ENCODE peak calls at places on chromosomes 12 and 14, in four cellular contexts. One of them, this sample, is unnamed.
A peak's percentile ranks its signal among the peaks of the same experiment; 100 is the strongest.

GRCh38 chr12:107058190-107058589 is 35.2 kb downstream of the CRY1 start:
- DNase-seq in HepG2: no peak
- DNase-seq in K562: no peak
- DNase-seq in HCT116: no peak
- DNase-seq in this sample: no peak

GRCh38 chr12:22396253-22396652 is 61.7 kb upstream of the ST8SIA1 start:
- DNase-seq in HepG2: no peak
- DNase-seq in HCT116: no peak
- DNase-seq in K562: no peak
- DNase-seq in this sample: no peak

GRCh38 chr14:61350427-61350826 is 29.0 kb downstream of the PRKCH start:
- DNase-seq in HCT116: no peak
- DNase-seq in HepG2: no peak
- DNase-seq in K562: no peak
- DNase-seq in this sample: no peak

GRCh38 chr12:128269108-128269713 is 2.2 kb downstream of the TMEM132C start:
- DNase-seq in HepG2: no peak
- DNase-seq in K562: no peak
- DNase-seq in HCT116: no peak
- DNase-seq in this sample: no peak

GRCh38 chr12:24014240-24014639 is 64.8 kb upstream of the SOX5 start:
- DNase-seq in HepG2: no peak
- DNase-seq in K562: no peak
- DNase-seq in HCT116: no peak
- DNase-seq in this sample: no peak

GRCh38 chr14:61502459-61503093 is 181.2 kb downstream of the PRKCH start:
- DNase-seq in K562: no peak
- DNase-seq in HepG2: no peak
- DNase-seq in HCT116: no peak
- DNase-seq in this sample: no peak

GRCh38 chr14:38887696-38888095 is 215.3 kb downstream of the SEC23A start:
- DNase-seq in K562: no peak
- DNase-seq in HCT116: no peak
- DNase-seq in HepG2: no peak
- DNase-seq in this sample: no peak

GRCh38 chr12:6334940-6335450 is 6.9 kb downstream of the TNFRSF1A start:
- DNase-seq in HCT116: no peak
- DNase-seq in HepG2: no peak
- DNase-seq in K562: no peak
- DNase-seq in this sample: no peak

GRCh38 chr14:21070610-21071224 is 613 bp downstream of the ARHGEF40 start:
- DNase-seq in K562: no peak
- DNase-seq in HepG2: peak; percentile 69
- DNase-seq in HCT116: no peak
- DNase-seq in this sample: no peak

GRCh38 chr14:98298481-98299227 is 973.3 kb downstream of the BCL11B start:
- DNase-seq in HepG2: no peak
- DNase-seq in K562: no peak
- DNase-seq in HCT116: no peak
- DNase-seq in this sample: no peak

GRCh38 chr14:83478741-83479140 is 1945.1 kb upstream of the SEL1L start:
- DNase-seq in HCT116: no peak
- DNase-seq in K562: no peak
- DNase-seq in HepG2: no peak
- DNase-seq in this sample: no peak

GRCh38 chr12:131123817-131124216 is 170.1 kb downstream of the ADGRD1 start:
- DNase-seq in K562: no peak
- DNase-seq in HepG2: no peak
- DNase-seq in HCT116: no peak
- DNase-seq in this sample: no peak

GRCh38 chr12:109738878-109739665 is 25.4 kb downstream of the FAM222A start:
- DNase-seq in K562: no peak
- DNase-seq in HepG2: no peak
- DNase-seq in HCT116: no peak
- DNase-seq in this sample: no peak

GRCh38 chr12:108629824-108630476 is 3.7 kb downstream of the SELPLG start:
- DNase-seq in HepG2: peak; percentile 21
- DNase-seq in HCT116: no peak
- DNase-seq in K562: peak; percentile 90
- DNase-seq in this sample: no peak

GRCh38 chr12:1576410-1577240 is 17.8 kb downstream of the FBXL14 start:
- DNase-seq in HepG2: no peak
- DNase-seq in K562: peak; percentile 56
- DNase-seq in HCT116: no peak
- DNase-seq in this sample: no peak

GRCh38 chr14:33404054-33404453 is 465.4 kb downstream of the NPAS3 start:
- DNase-seq in HepG2: no peak
- DNase-seq in HCT116: no peak
- DNase-seq in K562: no peak
- DNase-seq in this sample: no peak

GRCh38 chr12:12592930-12593329 is 18.7 kb upstream of the CREBL2 start:
- DNase-seq in K562: no peak
- DNase-seq in HepG2: peak; percentile 56
- DNase-seq in HCT116: no peak
- DNase-seq in this sample: no peak

GRCh38 chr12:112303004-112303403 is 79.2 kb downstream of the HECTD4 start:
- DNase-seq in HCT116: no peak
- DNase-seq in K562: no peak
- DNase-seq in HepG2: no peak
- DNase-seq in this sample: no peak

GRCh38 chr14:99560946-99561683 is 42.9 kb downstream of the CCDC85C start:
- DNase-seq in HepG2: no peak
- DNase-seq in K562: no peak
- DNase-seq in HCT116: no peak
- DNase-seq in this sample: no peak

GRCh38 chr12:94643585-94643984 is 6.8 kb downstream of the TMCC3 start:
- DNase-seq in K562: no peak
- DNase-seq in HepG2: no peak
- DNase-seq in HCT116: no peak
- DNase-seq in this sample: no peak

GRCh38 chr14:55794655-55795583 is 214.9 kb downstream of the KTN1 start:
- DNase-seq in HepG2: no peak
- DNase-seq in K562: peak; percentile 28
- DNase-seq in HCT116: no peak
- DNase-seq in this sample: no peak

GRCh38 chr12:27243006-27243405 is 1.1 kb upstream of the STK38L start:
- DNase-seq in HCT116: no peak
- DNase-seq in K562: no peak
- DNase-seq in HepG2: no peak
- DNase-seq in this sample: no peak

GRCh38 chr14:79540394-79540793 is 670.9 kb downstream of the DIO2 start:
- DNase-seq in HepG2: no peak
- DNase-seq in K562: no peak
- DNase-seq in HCT116: no peak
- DNase-seq in this sample: no peak

GRCh38 chr14:95523818-95524448 is 7.5 kb upstream of the SYNE3 start:
- DNase-seq in HepG2: peak; percentile 79
- DNase-seq in K562: peak; percentile 54
- DNase-seq in HCT116: no peak
- DNase-seq in this sample: no peak

GRCh38 chr14:64502476-64503183 is 1.0 kb downstream of the ZBTB25 start:
- DNase-seq in HCT116: no peak
- DNase-seq in HepG2: no peak
- DNase-seq in K562: no peak
- DNase-seq in this sample: no peak

GRCh38 chr12:115972241-115972640 is 305.3 kb downstream of the MED13L start:
- DNase-seq in HCT116: no peak
- DNase-seq in HepG2: peak; percentile 8
- DNase-seq in K562: no peak
- DNase-seq in this sample: no peak

GRCh38 chr12:6570264-6570887 is 2.3 kb upstream of the NOP2 start:
- DNase-seq in K562: peak; percentile 43
- DNase-seq in HCT116: peak; percentile 37
- DNase-seq in HepG2: peak; percentile 63
- DNase-seq in this sample: no peak

GRCh38 chr14:95796846-95797245 is 79.8 kb upstream of the TUNAR start:
- DNase-seq in HCT116: no peak
- DNase-seq in K562: no peak
- DNase-seq in HepG2: no peak
- DNase-seq in this sample: no peak

GRCh38 chr14:91755560-91755959 is 23.7 kb upstream of the CATSPERB start:
- DNase-seq in HepG2: peak; percentile 76
- DNase-seq in K562: no peak
- DNase-seq in HCT116: peak; percentile 2
- DNase-seq in this sample: no peak

GRCh38 chr12:3251691-3252090 is 174.5 kb downstream of the TSPAN9 start:
- DNase-seq in HCT116: no peak
- DNase-seq in HepG2: no peak
- DNase-seq in K562: no peak
- DNase-seq in this sample: no peak

GRCh38 chr12:30985814-30986452 is 59.4 kb downstream of the TSPAN11 start:
- DNase-seq in HepG2: peak; percentile 33
- DNase-seq in K562: peak; percentile 35
- DNase-seq in HCT116: peak; percentile 27
- DNase-seq in this sample: peak; percentile 30

GRCh38 chr12:118065380-118065779 is 4.4 kb upstream of the WSB2 start:
- DNase-seq in K562: no peak
- DNase-seq in HCT116: no peak
- DNase-seq in HepG2: no peak
- DNase-seq in this sample: no peak

GRCh38 chr14:101065246-101065645 is 161.7 kb upstream of the RTL1 start:
- DNase-seq in HCT116: no peak
- DNase-seq in K562: no peak
- DNase-seq in HepG2: no peak
- DNase-seq in this sample: no peak

GRCh38 chr12:126582231-126582630 is 1517.0 kb downstream of the AACS start:
- DNase-seq in HCT116: no peak
- DNase-seq in K562: no peak
- DNase-seq in HepG2: no peak
- DNase-seq in this sample: no peak

GRCh38 chr14:50064993-50065392 is 51.4 kb downstream of the VCPKMT start:
- DNase-seq in K562: no peak
- DNase-seq in HCT116: no peak
- DNase-seq in HepG2: no peak
- DNase-seq in this sample: no peak

GRCh38 chr14:102799684-102800562 is 22.7 kb downstream of the TRAF3 start:
- DNase-seq in K562: no peak
- DNase-seq in HCT116: no peak
- DNase-seq in HepG2: no peak
- DNase-seq in this sample: no peak

GRCh38 chr12:96879301-96879700 is 27.8 kb upstream of the NEDD1 start:
- DNase-seq in K562: no peak
- DNase-seq in HepG2: no peak
- DNase-seq in HCT116: no peak
- DNase-seq in this sample: no peak

DNA sequence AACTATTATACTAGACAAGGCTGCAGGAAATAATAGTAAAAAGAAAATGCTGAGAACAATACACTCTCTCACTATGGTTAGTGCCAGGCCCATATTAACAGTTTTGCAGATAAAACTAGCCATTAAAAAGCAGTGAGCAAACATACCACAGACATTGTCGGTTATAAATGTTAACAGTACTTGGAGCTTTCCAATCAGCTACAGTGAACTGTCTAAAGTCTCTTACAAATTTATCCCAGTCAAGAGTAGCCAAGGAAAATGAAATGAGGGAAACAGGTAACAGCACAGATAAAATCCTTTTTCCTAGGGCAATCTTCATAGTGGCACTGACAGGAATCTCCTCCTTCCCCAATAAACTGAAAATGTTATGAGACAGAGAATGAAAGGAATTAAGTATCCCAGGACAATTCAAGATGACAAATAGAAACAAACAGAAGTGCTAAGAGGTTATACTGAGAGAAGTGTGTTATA is 30.8 kb downstream of the PAWR start:
- DNase-seq in K562: no peak
- DNase-seq in HepG2: no peak
- DNase-seq in HCT116: no peak
- DNase-seq in this sample: no peak
- TF ChIP-seq TCF7L2 in K562: no peak
- TF ChIP-seq TCF7L2 in HepG2: no peak
- TF ChIP-seq TCF7L2 in HCT116: no peak
- TF ChIP-seq TCF7L2 in this sample: peak; percentile 58

GRCh38 chr14:105483300-105484068 is 3.2 kb upstream of the CRIP1 start:
- DNase-seq in HCT116: no peak
- DNase-seq in HepG2: no peak
- DNase-seq in K562: no peak
- DNase-seq in this sample: no peak
- H3K4me1 ChIP-seq in HCT116: peaks cover 28% of the 10 kb centered on the region
- H3K4me1 ChIP-seq in HepG2: peaks cover 69% of the 10 kb centered on the region
- H3K4me1 ChIP-seq in K562: peaks cover 12% of the 10 kb centered on the region
- H3K4me1 ChIP-seq in this sample: peaks cover 59% of the 10 kb centered on the region

DNA sequence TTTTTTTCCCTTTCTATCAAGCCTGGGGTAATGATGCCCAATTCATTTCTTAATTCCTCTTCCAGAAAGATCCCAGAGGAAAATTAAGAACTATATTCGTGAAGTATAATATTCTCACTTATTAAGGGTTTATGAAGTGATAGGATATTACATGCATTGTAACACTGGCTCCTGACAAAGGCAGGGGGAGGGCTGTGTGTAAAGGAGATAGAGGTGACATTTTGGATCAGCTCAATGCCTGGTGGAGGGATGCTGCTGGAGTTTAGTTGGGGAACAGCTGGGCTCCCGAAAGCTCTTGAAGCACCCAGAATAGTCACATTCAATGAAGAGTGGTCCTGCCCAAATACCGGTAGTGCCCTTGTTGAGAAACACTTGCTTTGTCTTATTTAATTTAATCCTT is 774 bp downstream of the SERPINA11 start:
- DNase-seq in HepG2: no peak
- DNase-seq in K562: no peak
- DNase-seq in HCT116: no peak
- DNase-seq in this sample: no peak
- H3K27ac ChIP-seq in HepG2: peak overlapping the region; percentile 99
- H3K27ac ChIP-seq in K562: no peak overlapping the region
- H3K27ac ChIP-seq in HCT116: no peak overlapping the region
- H3K27ac ChIP-seq in this sample: no peak overlapping the region

DNA sequence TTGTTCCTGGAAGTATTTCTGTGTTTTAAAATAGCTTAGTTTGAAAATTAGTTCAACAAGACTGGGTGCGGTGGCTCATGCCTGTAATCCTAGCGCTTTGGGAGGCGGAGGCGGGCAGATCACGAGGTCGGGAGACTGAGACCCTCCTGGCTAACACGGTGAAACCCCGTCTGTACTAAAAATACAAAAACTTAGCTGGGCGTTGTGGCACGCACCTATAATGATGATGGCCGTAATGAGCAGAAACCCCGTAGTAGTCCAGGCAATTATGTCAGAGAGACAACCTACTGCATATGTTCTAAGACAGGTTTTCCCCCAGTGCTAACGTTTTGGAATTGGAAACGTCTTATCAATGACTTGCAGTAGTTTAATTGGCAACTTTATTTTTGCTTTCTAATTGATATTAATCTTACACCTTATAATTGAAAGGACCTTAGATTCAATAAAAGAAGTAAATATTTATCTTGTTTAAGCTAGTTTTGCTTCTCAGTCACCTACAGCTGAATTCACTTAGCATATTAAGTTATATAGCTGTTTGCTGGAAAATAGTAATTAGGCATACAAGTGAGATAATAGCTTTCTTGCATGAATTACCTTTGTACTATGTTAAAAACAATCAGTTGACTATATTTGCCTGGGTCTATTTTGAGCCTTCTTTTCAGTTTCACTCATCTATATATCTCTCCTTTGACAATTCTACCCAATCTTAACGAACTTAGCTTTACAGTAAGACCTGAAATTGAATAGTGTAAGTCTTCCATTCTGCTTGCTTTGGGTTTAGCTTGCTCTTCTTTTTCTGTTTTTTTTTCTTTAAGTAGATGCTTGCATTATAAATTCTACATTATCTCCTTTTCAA is 15.6 kb downstream of the CLECL1 start:
- DNase-seq in HCT116: no peak
- DNase-seq in HepG2: no peak
- DNase-seq in K562: no peak
- DNase-seq in this sample: no peak
- TF ChIP-seq TCF7L2 in HCT116: no peak
- TF ChIP-seq TCF7L2 in HepG2: no peak
- TF ChIP-seq TCF7L2 in K562: no peak
- TF ChIP-seq TCF7L2 in this sample: no peak